ENCODE peak calls at places on chromosomes 2 and 18, in ten cellular contexts. Z is BJ; R is colonic mucosa; Y is esophagus squamous epithelium; A is pancreas; P is upper lobe of right lung; K is mucosa of descending colon; U is brain microvascular endothelial cell; E is heart right ventricle; C is CD8-positive, alpha-beta T cell. M is an unnamed sample. For H3K36me3, the result is how much of the 10 kb centered on the place peaks cover.

GRCh38 chr2:135456835-135457234 is 74.2 kb downstream of the ZRANB3 start:
- DNase-seq in Z (no peak), R (no peak), Y (no peak), A (no peak), P (no peak), K (no peak), U (no peak), E (no peak), C (no peak), M (no peak)

GRCh38 chr2:26988165-26988879 is 17.9 kb downstream of the MAPRE3 start:
- DNase-seq in Z (peak), R (no peak), Y (no peak), A (no peak), P (no peak), K (no peak), U (peak), E (no peak), C (no peak), M (no peak)

GRCh38 chr18:36249392-36249791 is 48.1 kb upstream of the FHOD3 start:
- DNase-seq in Z (no peak), R (no peak), Y (no peak), A (no peak), P (no peak), K (no peak), U (no peak), E (no peak), C (no peak), M (no peak)

GRCh38 chr18:59927246-59927825 is 27.5 kb downstream of the PMAIP1 start:
- DNase-seq in Z (no peak), R (no peak), Y (no peak), A (no peak), P (no peak), K (no peak), U (no peak), E (no peak), C (no peak), M (no peak)

GRCh38 chr2:58137221-58137620 is 90.6 kb downstream of the VRK2 start:
- DNase-seq in Z (no peak), R (no peak), Y (no peak), A (no peak), P (no peak), K (no peak), U (peak), E (no peak), C (no peak), M (no peak)

GRCh38 chr2:7083580-7084509 is 166.6 kb downstream of the RNF144A start:
- DNase-seq in Z (no peak), R (no peak), Y (no peak), A (no peak), P (no peak), K (no peak), U (peak), E (no peak), C (no peak), M (no peak)

GRCh38 chr2:1915196-1915595 is 170.9 kb upstream of the PXDN start:
- DNase-seq in Z (no peak), R (no peak), Y (no peak), A (no peak), P (no peak), K (no peak), U (no peak), E (no peak), C (no peak), M (no peak)

GRCh38 chr2:158191076-158191566 is 89.4 kb downstream of the UPP2 start:
- DNase-seq in Z (no peak), R (no peak), Y (no peak), A (no peak), P (no peak), K (no peak), U (peak), E (no peak), C (no peak), M (no peak)

GRCh38 chr18:69936191-69936558 is 11.5 kb downstream of the CD226 start:
- DNase-seq in Z (no peak), R (no peak), Y (no peak), A (no peak), P (no peak), K (no peak), U (no peak), E (no peak), C (no peak), M (no peak)

GRCh38 chr2:172693529-172694185 is 42.0 kb upstream of the RAPGEF4 start:
- DNase-seq in Z (no peak), R (no peak), Y (no peak), A (no peak), P (no peak), K (no peak), U (no peak), E (no peak), C (no peak), M (no peak)

GRCh38 chr2:238433300-238433915 is 6.7 kb downstream of the ASB1 start:
- DNase-seq in Z (no peak), R (no peak), Y (no peak), A (no peak), P (no peak), K (no peak), U (no peak), E (no peak), C (no peak), M (no peak)

GRCh38 chr2:238439093-238439849 is 12.5 kb downstream of the ASB1 start:
- DNase-seq in Z (peak), R (no peak), Y (no peak), A (no peak), P (no peak), K (no peak), U (peak), E (no peak), C (no peak), M (no peak)

GRCh38 chr2:238434846-238435751 is 8.4 kb downstream of the ASB1 start:
- DNase-seq in Z (no peak), R (no peak), Y (no peak), A (no peak), P (no peak), K (no peak), U (peak), E (no peak), C (no peak), M (no peak)

GRCh38 chr2:238433941-238434845 is 7.5 kb downstream of the ASB1 start:
- DNase-seq in Z (peak), R (no peak), Y (no peak), A (no peak), P (no peak), K (no peak), U (peak), E (no peak), C (no peak), M (no peak)

DNA sequence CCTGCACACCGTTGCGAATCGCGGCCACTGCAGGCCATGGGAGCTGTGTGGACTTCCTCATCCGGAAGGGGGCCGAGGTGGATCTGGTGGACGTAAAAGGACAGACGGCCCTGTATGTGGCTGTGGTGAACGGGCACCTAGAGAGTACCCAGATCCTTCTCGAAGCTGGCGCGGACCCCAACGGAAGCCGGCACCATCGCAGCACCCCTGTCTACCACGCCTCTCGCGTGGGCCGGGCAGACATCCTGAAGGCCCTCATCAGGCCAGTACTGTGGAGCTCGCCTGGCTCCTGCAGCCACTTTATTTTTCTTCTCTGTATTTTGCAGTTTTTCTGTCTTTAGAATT is 9.0 kb downstream of the ASB1 start:
- DNase-seq in Z (no peak), R (no peak), Y (no peak), A (no peak), P (no peak), K (no peak), U (no peak), E (no peak), C (no peak), M (peak)
- H3K36me3 ChIP-seq in Z (under half), R (under half), Y (under half), A (under half), P (under half), K (under half), U (under half), E (under half), C (under half), M (under half)

GRCh38 chr2:232761301-232761907 is 15.0 kb downstream of the KCNJ13 start:
- DNase-seq in Z (no peak), R (peak), Y (no peak), A (no peak), P (no peak), K (no peak), U (peak), E (no peak), C (peak), M (no peak)
- TF ChIP-seq CTCF in Z (peak), R (peak), Y (peak), A (peak), P (peak), K (no peak), U (peak), E (peak), C (peak), M (no peak)

DNA sequence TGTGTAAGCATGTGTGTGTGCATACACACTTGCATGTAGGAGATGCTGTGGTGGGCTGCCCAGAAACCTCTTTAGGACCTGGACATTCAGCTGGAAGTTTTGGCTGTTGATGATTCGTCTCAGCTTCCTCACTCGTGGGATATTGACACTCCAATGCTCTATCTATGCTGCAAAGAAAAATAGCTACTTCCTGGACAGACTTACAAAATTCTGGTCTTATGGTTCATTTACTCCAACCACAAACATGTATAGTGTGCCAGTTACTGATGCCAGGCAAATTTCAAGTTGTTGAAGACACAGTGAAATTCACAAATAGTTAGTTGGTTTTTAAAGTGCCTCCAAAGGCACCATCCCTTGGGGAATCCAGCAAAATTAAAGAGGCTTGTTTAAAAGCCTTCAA is 882.6 kb downstream of the CPS1 start:
- DNase-seq in Z (no peak), R (no peak), Y (no peak), A (no peak), P (no peak), K (no peak), U (no peak), E (no peak), C (no peak), M (no peak)
- H3K4me3 ChIP-seq in Z (no peak), R (no peak), Y (no peak), A (no peak), P (no peak), K (no peak), U (no peak), E (no peak), C (no peak), M (no peak)

GRCh38 chr18:58367425-58368140 is 261.3 kb downstream of the ALPK2 start:
- DNase-seq in Z (peak), R (no peak), Y (no peak), A (no peak), P (no peak), K (no peak), U (no peak), E (no peak), C (no peak), M (no peak)
- H3K36me3 ChIP-seq in Z (under half), R (under half), Y (under half), A (under half), P (under half), K (under half), U (under half), E (under half), C (under half), M (half or more)

GRCh38 chr18:74147491-74147778 is 199 bp downstream of the FBXO15 start:
- DNase-seq in Z (no peak), R (no peak), Y (no peak), A (no peak), P (no peak), K (no peak), U (no peak), E (no peak), C (no peak), M (no peak)
- TF ChIP-seq CTCF in Z (no peak), R (no peak), Y (no peak), A (no peak), P (no peak), K (no peak), U (no peak), E (no peak), C (no peak), M (no peak)

GRCh38 chr2:36185624-36186023 is 170.0 kb upstream of the CRIM1 start:
- DNase-seq in Z (no peak), R (no peak), Y (no peak), A (no peak), P (no peak), K (no peak), U (no peak), E (no peak), C (no peak), M (no peak)
- H3K4me3 ChIP-seq in Z (no peak), R (no peak), Y (no peak), A (no peak), P (no peak), K (no peak), U (no peak), E (no peak), C (no peak), M (no peak)

GRCh38 chr2:43894743-43895142 is 56.0 kb downstream of the ABCG8 start:
- DNase-seq in Z (no peak), R (no peak), Y (no peak), A (no peak), P (no peak), K (no peak), U (no peak), E (no peak), C (no peak), M (no peak)
- H3K36me3 ChIP-seq in Z (under half), R (under half), Y (under half), A (under half), P (half or more), K (under half), U (under half), E (under half), C (under half), M (under half)